ENCODE peak calls at places on chromosomes 1 and 21, in eight cellular contexts. S is H1, T is HCT116, B is GM12878, Q is GM23338, U is K562, D is endothelial cell of umbilical vein, G is HepG2. C is an unnamed sample.

GRCh38 chr1:233112184-233113008 is 162.0 kb downstream of the NTPCR start:
- DNase-seq in S (no peak), B (no peak), G (no peak), U (no peak), D (no peak), T (no peak), Q (peak), C (no peak)

GRCh38 chr1:36525166-36525565 is 42.5 kb upstream of the CSF3R start:
- DNase-seq in G (no peak), S (peak), Q (no peak), B (no peak), D (no peak), U (no peak), T (no peak), C (no peak)

GRCh38 chr1:109908857-109909256 is 1.8 kb upstream of the CSF1 start:
- DNase-seq in Q (no peak), D (no peak), B (no peak), T (no peak), U (no peak), G (no peak), S (no peak), C (no peak)

GRCh38 chr1:204623894-204624361 is 61.6 kb downstream of the LRRN2 start:
- DNase-seq in Q (peak), B (no peak), U (peak), S (no peak), G (peak), T (peak), D (no peak), C (no peak)

GRCh38 chr1:162317659-162318058 is 59.0 kb downstream of the SPATA46 start:
- DNase-seq in U (no peak), Q (no peak), B (no peak), S (no peak), D (no peak), T (no peak), G (no peak), C (no peak)

GRCh38 chr1:69662321-69662720 is 94.6 kb downstream of the LRRC7 start:
- DNase-seq in S (no peak), Q (no peak), G (no peak), T (no peak), D (no peak), U (no peak), B (no peak), C (no peak)

GRCh38 chr1:243798726-243799125 is 51.3 kb downstream of the AKT3 start:
- DNase-seq in Q (no peak), T (peak), G (no peak), B (no peak), S (no peak), U (no peak), D (peak), C (no peak)

GRCh38 chr1:228212966-228213844 is 5.4 kb downstream of the OBSCN start:
- DNase-seq in T (peak), D (peak), S (peak), Q (peak), U (peak), G (peak), B (peak), C (peak)

GRCh38 chr1:167666416-167666815 is 36.4 kb downstream of the RCSD1 start:
- DNase-seq in Q (no peak), G (no peak), T (no peak), U (no peak), B (no peak), S (no peak), D (no peak), C (no peak)

GRCh38 chr1:172941945-172942344 is 108.8 kb downstream of the TNFSF18 start:
- DNase-seq in U (no peak), G (no peak), S (no peak), T (no peak), Q (no peak), D (no peak), B (no peak), C (no peak)

GRCh38 chr21:35324372-35325220 is 275.5 kb upstream of the RUNX1 start:
- DNase-seq in Q (no peak), G (no peak), D (no peak), U (no peak), T (no peak), S (no peak), B (no peak), C (no peak)

GRCh38 chr1:74935446-74935845 is 198.7 kb upstream of the LHX8 start:
- DNase-seq in B (no peak), G (no peak), S (no peak), T (no peak), D (no peak), U (no peak), Q (peak), C (no peak)

GRCh38 chr1:90761781-90762589 is 44.9 kb upstream of the BARHL2 start:
- DNase-seq in D (no peak), U (no peak), B (no peak), G (no peak), Q (peak), T (no peak), S (peak), C (no peak)

GRCh38 chr21:26116456-26117011 is 54.0 kb downstream of the APP start:
- DNase-seq in U (no peak), G (peak), T (no peak), D (no peak), S (no peak), Q (peak), B (no peak), C (no peak)

GRCh38 chr1:20100632-20101355 is 18.5 kb downstream of the PLA2G2D start:
- DNase-seq in B (no peak), D (peak), U (peak), S (peak), Q (peak), T (peak), G (peak), C (no peak)

GRCh38 chr1:225652726-225653462 is at the start of gene ENAH:
- DNase-seq in Q (peak), S (peak), T (no peak), G (peak), U (peak), D (peak), B (no peak), C (no peak)

GRCh38 chr1:203170625-203171330 is 4.8 kb downstream of the MYBPH start:
- DNase-seq in T (no peak), Q (no peak), B (no peak), U (no peak), G (no peak), D (no peak), S (no peak), C (no peak)

GRCh38 chr1:117241512-117241911 is 30.8 kb upstream of the VTCN1 start:
- DNase-seq in T (no peak), U (no peak), S (no peak), B (no peak), D (no peak), Q (no peak), G (no peak), C (no peak)

GRCh38 chr1:207004931-207005830 is 27.4 kb downstream of the C1orf116 start:
- DNase-seq in S (peak), U (peak), Q (peak), T (peak), B (peak), G (peak), D (peak), C (peak)

GRCh38 chr1:7447093-7447492 is 324.0 kb upstream of the VAMP3 start:
- DNase-seq in B (no peak), G (no peak), Q (no peak), U (no peak), S (no peak), D (no peak), T (no peak), C (no peak)

GRCh38 chr1:184330884-184331283 is 55.9 kb upstream of the C1orf21 start:
- DNase-seq in B (no peak), U (no peak), Q (no peak), G (no peak), S (no peak), T (no peak), D (no peak), C (no peak)

GRCh38 chr1:198153804-198154203 is 3.0 kb upstream of the NEK7 start:
- DNase-seq in B (no peak), S (no peak), G (no peak), T (no peak), U (no peak), Q (no peak), D (no peak), C (no peak)

GRCh38 chr1:27366113-27366410 is 699 bp downstream of the MAP3K6 start:
- DNase-seq in T (peak), U (peak), S (peak), Q (peak), D (peak), B (no peak), G (peak), C (no peak)

GRCh38 chr1:182614796-182615451 is 10.7 kb upstream of the RGS16 start:
- DNase-seq in T (no peak), Q (peak), U (peak), G (no peak), D (peak), S (peak), B (no peak), C (no peak)
- TF ChIP-seq POLR2AphosphoS5 in T (no peak), Q (no peak), U (no peak), G (no peak), D (peak), S (no peak), B (peak), C (peak)

DNA sequence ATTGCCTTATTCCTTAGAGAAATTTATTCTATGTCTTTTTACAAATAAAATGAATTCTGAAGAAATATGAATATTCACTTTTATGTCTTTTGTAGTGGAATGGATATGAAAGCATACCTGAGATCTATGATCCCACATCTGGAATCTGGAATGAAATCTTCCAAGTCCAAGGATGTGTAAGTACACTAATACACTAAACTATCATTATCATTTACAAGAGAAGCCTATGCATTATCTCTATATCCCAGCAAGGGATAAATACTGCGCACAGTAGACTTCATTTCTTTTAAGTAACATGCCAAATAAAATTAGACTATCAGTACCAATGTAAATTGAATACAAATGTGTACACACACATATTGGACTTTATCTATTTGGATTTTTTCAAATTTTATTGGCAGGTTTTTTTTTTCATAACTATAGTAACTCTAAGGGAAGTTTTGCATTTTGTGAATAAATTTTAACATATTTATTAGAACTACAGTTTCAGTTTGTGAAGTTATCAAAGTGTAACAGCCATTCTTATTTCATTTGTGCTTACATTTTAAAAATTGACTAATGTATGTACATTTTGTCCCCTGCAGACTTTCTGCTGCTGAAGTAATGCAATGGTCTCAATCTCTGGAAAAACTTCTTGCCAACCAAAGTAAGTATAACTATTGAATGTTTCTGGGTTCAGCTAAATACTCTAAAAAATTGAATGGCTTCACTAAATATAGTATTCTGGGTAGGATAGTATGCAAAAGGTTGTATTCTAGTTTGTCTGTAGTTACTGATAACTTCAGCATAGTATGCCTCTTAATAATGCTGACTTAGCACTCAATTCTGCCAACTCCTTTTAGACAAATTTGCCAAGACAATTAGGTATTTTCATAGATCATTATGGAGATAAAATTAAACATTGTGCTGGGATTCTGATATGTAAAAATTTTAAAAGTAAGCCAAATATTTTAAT is 894 bp downstream of the RGS1 start:
- DNase-seq in G (no peak), U (no peak), B (no peak), T (no peak), Q (no peak), S (no peak), D (no peak), C (no peak)
- H3K4me3 ChIP-seq in G (no peak), U (no peak), B (peak), T (no peak), Q (no peak), S (no peak), D (no peak), C (no peak)

GRCh38 chr1:34781071-34781843 is at the start of gene GJB3:
- DNase-seq in D (no peak), Q (peak), G (no peak), S (peak), B (no peak), U (peak), T (no peak), C (no peak)
- TF ChIP-seq EZH2 in D (peak), Q (peak), G (no peak), S (peak), B (no peak), U (peak), T (no peak), C (peak)

GRCh38 chr1:235404190-235404589 is 37.0 kb downstream of the TBCE start:
- DNase-seq in S (no peak), T (no peak), D (no peak), U (no peak), B (no peak), Q (no peak), G (no peak), C (no peak)

GRCh38 chr1:235401251-235401650 is 34.0 kb downstream of the TBCE start:
- DNase-seq in S (peak), Q (no peak), B (no peak), U (no peak), T (no peak), D (no peak), G (no peak), C (no peak)

GRCh38 chr1:235407419-235407818 is 40.2 kb downstream of the TBCE start:
- DNase-seq in B (no peak), U (no peak), Q (no peak), T (no peak), D (no peak), S (peak), G (no peak), C (no peak)

GRCh38 chr1:235402457-235403200 is 35.4 kb downstream of the TBCE start:
- DNase-seq in Q (no peak), U (no peak), G (peak), D (peak), S (peak), T (no peak), B (no peak), C (no peak)

DNA sequence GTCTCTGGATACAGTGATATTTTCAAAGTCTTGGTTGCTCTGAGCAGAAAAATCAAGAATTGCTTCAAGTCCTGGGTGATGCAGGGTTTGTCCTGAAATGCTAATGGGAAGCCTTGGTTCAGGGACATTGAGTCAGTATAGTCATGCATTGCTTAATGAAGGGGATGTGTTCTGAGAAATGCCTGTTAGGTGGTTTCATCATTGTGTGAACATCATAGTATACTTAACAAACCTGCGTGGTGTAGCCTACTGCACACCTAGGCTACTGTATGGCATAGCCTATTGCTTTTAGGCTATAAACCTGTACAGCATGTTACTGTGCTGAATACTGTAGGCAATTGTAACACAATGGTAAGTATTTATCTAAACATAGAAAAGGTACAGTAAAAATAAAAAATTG is 36.4 kb downstream of the TBCE start:
- DNase-seq in G (no peak), T (no peak), D (no peak), B (no peak), Q (no peak), U (no peak), S (peak), C (no peak)
- TF ChIP-seq POLR2AphosphoS5 in G (no peak), T (no peak), D (no peak), B (no peak), Q (no peak), U (no peak), S (no peak), C (no peak)

DNA sequence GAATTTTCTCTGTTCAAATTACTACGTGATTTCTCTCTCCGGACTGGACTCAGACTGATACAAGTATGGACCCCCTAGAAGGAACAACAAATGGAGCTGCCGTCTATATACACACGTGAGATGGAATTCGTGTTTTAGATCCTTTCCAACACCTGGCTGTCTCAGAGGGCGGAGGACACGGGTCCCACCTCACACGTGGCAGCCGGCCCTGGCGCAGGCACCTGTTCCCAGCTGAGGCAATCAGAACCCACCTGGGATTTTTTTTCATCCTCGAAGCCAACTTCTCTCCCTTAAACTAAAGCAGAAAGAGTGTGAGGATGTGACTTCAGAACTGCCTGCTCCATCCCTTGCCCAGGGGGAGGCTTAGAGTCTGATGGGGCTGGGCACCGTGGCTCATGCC is 34.1 kb upstream of the SCCPDH start:
- DNase-seq in Q (no peak), T (no peak), G (no peak), S (no peak), D (no peak), B (no peak), U (no peak), C (no peak)
- H3K4me3 ChIP-seq in Q (peak), T (no peak), G (peak), S (no peak), D (no peak), B (no peak), U (no peak), C (peak)

DNA sequence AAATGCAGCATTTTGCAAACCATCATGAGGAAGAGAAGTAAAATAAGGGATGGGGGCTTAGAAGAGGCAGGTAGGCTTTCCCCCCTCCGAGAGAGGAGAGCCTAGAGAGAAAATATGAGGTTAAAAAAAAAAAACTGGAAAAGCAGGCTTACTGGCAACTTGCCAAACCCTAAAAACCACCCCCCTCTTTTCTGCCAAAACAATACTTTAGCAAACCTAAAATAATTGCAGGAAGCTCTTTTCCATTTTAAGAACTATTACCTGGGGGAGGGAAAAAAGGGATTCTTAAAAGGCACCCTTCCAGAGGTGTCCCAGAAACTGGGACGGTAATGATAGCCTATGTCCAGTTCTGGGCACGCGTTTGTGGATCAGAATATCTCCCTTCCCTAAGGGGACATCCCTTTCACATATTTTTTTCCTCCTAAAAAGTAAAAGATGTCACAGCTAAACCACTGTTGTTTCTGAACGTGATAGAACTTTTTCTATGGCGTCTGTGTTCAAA is 1.2 kb upstream of the NFIA start:
- DNase-seq in S (no peak), B (no peak), D (no peak), Q (peak), T (no peak), G (no peak), U (no peak), C (no peak)
- TF ChIP-seq EZH2 in S (no peak), B (no peak), D (no peak), Q (peak), T (no peak), G (no peak), U (no peak), C (no peak)